ENCODE peak calls at places on chromosomes 11 and 22, in ten cellular contexts. A is AML-193; I is uterus; X is stimulated activated CD4-positive, alpha-beta T cell treated with anti-CD3 and anti-CD28 coated beads, Interleukin-15, amount 100 ng/mL, for 1 hour; L is AG10803; E is NCI-H345; D is H7; J is Kasumi-1; R is NCI-H1105; B is cardiac fibroblast. T is an unnamed sample.

GRCh38 chr11:60367009-60367408 is 11.3 kb upstream of the MS4A7 start:
- DNase-seq in A (peak), I (no peak), X (no peak), L (no peak), E (no peak), D (peak), J (no peak), R (no peak), B (peak), T (no peak)

GRCh38 chr11:65422104-65422632 is 430 bp upstream of the NEAT1 start:
- DNase-seq in A (peak), I (peak), X (peak), L (peak), E (no peak), D (peak), J (peak), R (peak), B (peak), T (peak)

GRCh38 chr11:3202759-3203158 is 15.9 kb downstream of the MRGPRG start:
- DNase-seq in A (no peak), I (no peak), X (no peak), L (peak), E (no peak), D (peak), J (no peak), R (no peak), B (no peak), T (no peak)

GRCh38 chr11:45432100-45432499 is 146.0 kb upstream of the SYT13 start:
- DNase-seq in A (no peak), I (no peak), X (no peak), L (no peak), E (no peak), D (no peak), J (no peak), R (no peak), B (no peak), T (no peak)

GRCh38 chr11:77471520-77472234 is 2.2 kb downstream of the PAK1 start:
- DNase-seq in A (peak), I (no peak), X (no peak), L (no peak), E (peak), D (peak), J (peak), R (no peak), B (no peak), T (peak)

GRCh38 chr11:64396079-64396591 is 37.2 kb downstream of the RPS6KA4 start:
- DNase-seq in A (no peak), I (no peak), X (no peak), L (no peak), E (no peak), D (peak), J (no peak), R (no peak), B (no peak), T (no peak)

GRCh38 chr22:27797793-27798525 is 3.6 kb downstream of the MN1 start:
- DNase-seq in A (no peak), I (no peak), X (no peak), L (no peak), E (no peak), D (peak), J (no peak), R (no peak), B (no peak), T (no peak)

GRCh38 chr11:61467609-61468401 is 37.9 kb downstream of the SDHAF2 start:
- DNase-seq in A (no peak), I (no peak), X (no peak), L (no peak), E (no peak), D (no peak), J (no peak), R (no peak), B (no peak), T (no peak)

GRCh38 chr11:22680628-22681027 is 14.2 kb downstream of the GAS2 start:
- DNase-seq in A (no peak), I (no peak), X (no peak), L (no peak), E (no peak), D (no peak), J (no peak), R (no peak), B (no peak), T (no peak)

GRCh38 chr11:47399860-47400812 is 8.3 kb upstream of the SLC39A13 start:
- DNase-seq in A (no peak), I (no peak), X (no peak), L (no peak), E (peak), D (peak), J (no peak), R (no peak), B (no peak), T (no peak)

GRCh38 chr11:46697723-46698122 is 2.7 kb downstream of the ARHGAP1 start:
- DNase-seq in A (no peak), I (no peak), X (no peak), L (no peak), E (no peak), D (no peak), J (no peak), R (no peak), B (no peak), T (no peak)

GRCh38 chr22:35684270-35684700 is 33.4 kb upstream of the APOL5 start:
- DNase-seq in A (no peak), I (peak), X (no peak), L (peak), E (no peak), D (peak), J (no peak), R (no peak), B (peak), T (no peak)

GRCh38 chr11:124518900-124519541 is 24.4 kb downstream of the OR8B12 start:
- DNase-seq in A (no peak), I (no peak), X (no peak), L (peak), E (no peak), D (no peak), J (no peak), R (peak), B (peak), T (no peak)

GRCh38 chr11:84947970-84948600 is 679.1 kb downstream of the DLG2 start:
- DNase-seq in A (no peak), I (no peak), X (no peak), L (peak), E (no peak), D (no peak), J (no peak), R (no peak), B (peak), T (no peak)

GRCh38 chr22:50583294-50583865 is 731 bp upstream of the CHKB start:
- DNase-seq in A (no peak), I (no peak), X (no peak), L (no peak), E (no peak), D (peak), J (peak), R (no peak), B (no peak), T (no peak)

GRCh38 chr22:50218996-50219727 is 18.4 kb downstream of the SELENOO start:
- DNase-seq in A (no peak), I (peak), X (no peak), L (peak), E (peak), D (peak), J (peak), R (peak), B (peak), T (peak)

GRCh38 chr22:48889209-48889830 is 938.4 kb downstream of the BRD1 start:
- DNase-seq in A (no peak), I (no peak), X (no peak), L (no peak), E (no peak), D (peak), J (no peak), R (no peak), B (no peak), T (no peak)

GRCh38 chr22:19663821-19664325 is 50.4 kb upstream of the SEPTIN5 start:
- DNase-seq in A (no peak), I (peak), X (no peak), L (peak), E (peak), D (peak), J (no peak), R (no peak), B (peak), T (peak)

GRCh38 chr11:106608677-106609076 is 409.6 kb downstream of the GUCY1A2 start:
- DNase-seq in A (no peak), I (no peak), X (no peak), L (peak), E (no peak), D (no peak), J (no peak), R (no peak), B (peak), T (no peak)

GRCh38 chr11:30453705-30454104 is 130.8 kb downstream of the ARL14EP start:
- DNase-seq in A (no peak), I (no peak), X (no peak), L (no peak), E (no peak), D (peak), J (no peak), R (no peak), B (no peak), T (no peak)

GRCh38 chr11:57513911-57514537 is 1.5 kb downstream of the SLC43A1 start:
- DNase-seq in A (no peak), I (peak), X (no peak), L (peak), E (peak), D (peak), J (peak), R (peak), B (peak), T (no peak)

GRCh38 chr22:50271519-50271970 is 1.4 kb upstream of the MAPK11 start:
- DNase-seq in A (no peak), I (peak), X (peak), L (peak), E (peak), D (peak), J (no peak), R (peak), B (peak), T (peak)

GRCh38 chr11:19816817-19817216 is 104.2 kb downstream of the NAV2 start:
- DNase-seq in A (no peak), I (no peak), X (no peak), L (no peak), E (peak), D (peak), J (no peak), R (peak), B (no peak), T (no peak)

GRCh38 chr22:35064664-35065063 is 1.3 kb upstream of the ISX start:
- DNase-seq in A (no peak), I (no peak), X (no peak), L (no peak), E (no peak), D (no peak), J (no peak), R (no peak), B (no peak), T (no peak)

GRCh38 chr11:124961972-124962609 is 8.1 kb downstream of the CCDC15 start:
- DNase-seq in A (peak), I (no peak), X (no peak), L (peak), E (peak), D (peak), J (peak), R (peak), B (peak), T (peak)

GRCh38 chr11:81887671-81888070 is 846.0 kb downstream of the FAM181B start:
- DNase-seq in A (no peak), I (no peak), X (no peak), L (no peak), E (no peak), D (no peak), J (no peak), R (no peak), B (no peak), T (no peak)

GRCh38 chr11:122746050-122746478 is 90.5 kb downstream of the UBASH3B start:
- DNase-seq in A (no peak), I (no peak), X (no peak), L (no peak), E (no peak), D (no peak), J (peak), R (no peak), B (no peak), T (no peak)

GRCh38 chr11:117354550-117354949 is 26.9 kb downstream of the CEP164 start:
- DNase-seq in A (no peak), I (no peak), X (no peak), L (no peak), E (no peak), D (no peak), J (no peak), R (no peak), B (no peak), T (no peak)

GRCh38 chr22:48944756-48945620 is 882.7 kb downstream of the BRD1 start:
- DNase-seq in A (no peak), I (no peak), X (no peak), L (no peak), E (no peak), D (peak), J (no peak), R (no peak), B (no peak), T (no peak)

GRCh38 chr22:31329453-31330215 is 16.5 kb downstream of the PATZ1 start:
- DNase-seq in A (no peak), I (peak), X (no peak), L (no peak), E (no peak), D (peak), J (no peak), R (no peak), B (no peak), T (no peak)

GRCh38 chr22:21650823-21651520 is 8.9 kb downstream of the SDF2L1 start:
- DNase-seq in A (no peak), I (no peak), X (no peak), L (no peak), E (peak), D (no peak), J (peak), R (no peak), B (no peak), T (no peak)

GRCh38 chr11:80841716-80842115 is 1400.9 kb upstream of the TENM4 start:
- DNase-seq in A (no peak), I (no peak), X (no peak), L (no peak), E (no peak), D (no peak), J (no peak), R (no peak), B (peak), T (no peak)

GRCh38 chr11:7892751-7893356 is 38.2 kb downstream of the OR10A6 start:
- DNase-seq in A (peak), I (no peak), X (no peak), L (peak), E (peak), D (peak), J (peak), R (peak), B (peak), T (peak)

GRCh38 chr22:24950272-24950902 is 2.1 kb upstream of the KIAA1671 start:
- DNase-seq in A (no peak), I (no peak), X (no peak), L (peak), E (no peak), D (peak), J (no peak), R (peak), B (peak), T (no peak)

GRCh38 chr11:99739464-99740089 is 718.8 kb downstream of the CNTN5 start:
- DNase-seq in A (no peak), I (no peak), X (no peak), L (no peak), E (peak), D (peak), J (peak), R (peak), B (peak), T (peak)

GRCh38 chr22:48651981-48652538 is 1175.6 kb downstream of the BRD1 start:
- DNase-seq in A (no peak), I (no peak), X (no peak), L (no peak), E (no peak), D (no peak), J (no peak), R (no peak), B (no peak), T (no peak)

GRCh38 chr11:34358258-34358665 is 452 bp upstream of the ABTB2 start:
- DNase-seq in A (peak), I (peak), X (no peak), L (peak), E (peak), D (no peak), J (peak), R (peak), B (peak), T (no peak)

T was measured in NCI-H1436.